ENCODE peak calls at places on chromosomes 13 and 19, in six cellular contexts. One of them, this sample, is unnamed.

GRCh38 chr19:40702337-40703012 is 12.0 kb upstream of the NUMBL start:
- DNase-seq in fibroblast of lung: peak
- DNase-seq in heart left ventricle: no peak
- DNase-seq in dorsolateral prefrontal cortex: no peak
- DNase-seq in endothelial cell of umbilical vein: no peak
- DNase-seq in GM23338: peak
- DNase-seq in this sample: no peak

GRCh38 chr13:74117207-74117705 is 16.9 kb downstream of the KLF12 start:
- DNase-seq in fibroblast of lung: no peak
- DNase-seq in dorsolateral prefrontal cortex: no peak
- DNase-seq in heart left ventricle: no peak
- DNase-seq in endothelial cell of umbilical vein: peak
- DNase-seq in GM23338: no peak
- DNase-seq in this sample: no peak

GRCh38 chr13:84607614-84608013 is 725.3 kb upstream of the SLITRK1 start:
- DNase-seq in fibroblast of lung: peak
- DNase-seq in heart left ventricle: peak
- DNase-seq in dorsolateral prefrontal cortex: no peak
- DNase-seq in GM23338: no peak
- DNase-seq in endothelial cell of umbilical vein: no peak
- DNase-seq in this sample: peak

GRCh38 chr13:35345992-35346391 is 130.5 kb downstream of the MAB21L1 start:
- DNase-seq in dorsolateral prefrontal cortex: no peak
- DNase-seq in fibroblast of lung: no peak
- DNase-seq in GM23338: no peak
- DNase-seq in endothelial cell of umbilical vein: no peak
- DNase-seq in heart left ventricle: no peak
- DNase-seq in this sample: no peak

GRCh38 chr13:99361197-99361596 is 54.0 kb upstream of the GPR183 start:
- DNase-seq in heart left ventricle: no peak
- DNase-seq in endothelial cell of umbilical vein: peak
- DNase-seq in dorsolateral prefrontal cortex: no peak
- DNase-seq in fibroblast of lung: no peak
- DNase-seq in GM23338: no peak
- DNase-seq in this sample: no peak

GRCh38 chr13:113550453-113550852 is 34.1 kb upstream of the TFDP1 start:
- DNase-seq in endothelial cell of umbilical vein: no peak
- DNase-seq in dorsolateral prefrontal cortex: no peak
- DNase-seq in fibroblast of lung: no peak
- DNase-seq in heart left ventricle: no peak
- DNase-seq in GM23338: no peak
- DNase-seq in this sample: peak

GRCh38 chr19:16327911-16328823 is 3.5 kb downstream of the KLF2 start:
- DNase-seq in fibroblast of lung: peak
- DNase-seq in GM23338: no peak
- DNase-seq in dorsolateral prefrontal cortex: no peak
- DNase-seq in heart left ventricle: peak
- DNase-seq in endothelial cell of umbilical vein: peak
- DNase-seq in this sample: peak

GRCh38 chr13:111897178-111897845 is 169.6 kb upstream of the SOX1 start:
- DNase-seq in fibroblast of lung: no peak
- DNase-seq in endothelial cell of umbilical vein: no peak
- DNase-seq in dorsolateral prefrontal cortex: no peak
- DNase-seq in heart left ventricle: no peak
- DNase-seq in GM23338: no peak
- DNase-seq in this sample: peak

GRCh38 chr13:38685974-38686571 is 804 bp upstream of the FREM2 start:
- DNase-seq in dorsolateral prefrontal cortex: no peak
- DNase-seq in heart left ventricle: no peak
- DNase-seq in GM23338: peak
- DNase-seq in endothelial cell of umbilical vein: no peak
- DNase-seq in fibroblast of lung: peak
- DNase-seq in this sample: no peak

GRCh38 chr13:29893438-29893837 is 43.0 kb upstream of the UBL3 start:
- DNase-seq in fibroblast of lung: no peak
- DNase-seq in endothelial cell of umbilical vein: no peak
- DNase-seq in heart left ventricle: no peak
- DNase-seq in dorsolateral prefrontal cortex: no peak
- DNase-seq in GM23338: no peak
- DNase-seq in this sample: no peak

GRCh38 chr19:41089955-41090354 is 1.7 kb downstream of the CYP2A13 start:
- DNase-seq in fibroblast of lung: no peak
- DNase-seq in dorsolateral prefrontal cortex: no peak
- DNase-seq in endothelial cell of umbilical vein: no peak
- DNase-seq in GM23338: peak
- DNase-seq in heart left ventricle: no peak
- DNase-seq in this sample: no peak

GRCh38 chr13:104105418-104106355 is 1039.5 kb upstream of the SLC10A2 start:
- DNase-seq in fibroblast of lung: no peak
- DNase-seq in GM23338: no peak
- DNase-seq in heart left ventricle: no peak
- DNase-seq in endothelial cell of umbilical vein: peak
- DNase-seq in dorsolateral prefrontal cortex: no peak
- DNase-seq in this sample: no peak

GRCh38 chr13:76848596-76848995 is 37.6 kb downstream of the KCTD12 start:
- DNase-seq in heart left ventricle: no peak
- DNase-seq in endothelial cell of umbilical vein: no peak
- DNase-seq in fibroblast of lung: peak
- DNase-seq in dorsolateral prefrontal cortex: no peak
- DNase-seq in GM23338: no peak
- DNase-seq in this sample: no peak

GRCh38 chr13:106156468-106156867 is 379.0 kb downstream of the EFNB2 start:
- DNase-seq in endothelial cell of umbilical vein: peak
- DNase-seq in dorsolateral prefrontal cortex: no peak
- DNase-seq in fibroblast of lung: peak
- DNase-seq in heart left ventricle: no peak
- DNase-seq in GM23338: no peak
- DNase-seq in this sample: no peak

GRCh38 chr19:3459322-3459881 is 20.9 kb downstream of the SMIM24 start:
- DNase-seq in heart left ventricle: peak
- DNase-seq in GM23338: peak
- DNase-seq in fibroblast of lung: peak
- DNase-seq in dorsolateral prefrontal cortex: peak
- DNase-seq in endothelial cell of umbilical vein: peak
- DNase-seq in this sample: peak

GRCh38 chr13:46804391-46804815 is 7.4 kb upstream of the ESD start:
- DNase-seq in endothelial cell of umbilical vein: no peak
- DNase-seq in heart left ventricle: no peak
- DNase-seq in fibroblast of lung: peak
- DNase-seq in GM23338: no peak
- DNase-seq in dorsolateral prefrontal cortex: no peak
- DNase-seq in this sample: no peak

GRCh38 chr13:108929532-108929931 is 300.1 kb downstream of the MYO16 start:
- DNase-seq in dorsolateral prefrontal cortex: no peak
- DNase-seq in fibroblast of lung: peak
- DNase-seq in heart left ventricle: no peak
- DNase-seq in endothelial cell of umbilical vein: no peak
- DNase-seq in GM23338: peak
- DNase-seq in this sample: no peak

GRCh38 chr19:4974855-4975469 is 6.0 kb downstream of the KDM4B start:
- DNase-seq in heart left ventricle: no peak
- DNase-seq in fibroblast of lung: no peak
- DNase-seq in dorsolateral prefrontal cortex: no peak
- DNase-seq in GM23338: no peak
- DNase-seq in endothelial cell of umbilical vein: no peak
- DNase-seq in this sample: no peak

GRCh38 chr13:85806553-85807175 is 7.4 kb upstream of the SLITRK6 start:
- DNase-seq in fibroblast of lung: peak
- DNase-seq in endothelial cell of umbilical vein: peak
- DNase-seq in heart left ventricle: no peak
- DNase-seq in GM23338: peak
- DNase-seq in dorsolateral prefrontal cortex: no peak
- DNase-seq in this sample: no peak

GRCh38 chr19:4988770-4989251 is 19.9 kb downstream of the KDM4B start:
- DNase-seq in GM23338: no peak
- DNase-seq in fibroblast of lung: peak
- DNase-seq in dorsolateral prefrontal cortex: no peak
- DNase-seq in heart left ventricle: peak
- DNase-seq in endothelial cell of umbilical vein: no peak
- DNase-seq in this sample: peak

GRCh38 chr19:33508941-33509614 is 12.5 kb downstream of the PEPD start:
- DNase-seq in fibroblast of lung: no peak
- DNase-seq in endothelial cell of umbilical vein: no peak
- DNase-seq in heart left ventricle: no peak
- DNase-seq in dorsolateral prefrontal cortex: no peak
- DNase-seq in GM23338: no peak
- DNase-seq in this sample: no peak

GRCh38 chr19:35732540-35733179 is 9.6 kb downstream of the IGFLR1 start:
- DNase-seq in GM23338: no peak
- DNase-seq in dorsolateral prefrontal cortex: no peak
- DNase-seq in heart left ventricle: no peak
- DNase-seq in endothelial cell of umbilical vein: no peak
- DNase-seq in fibroblast of lung: no peak
- DNase-seq in this sample: peak

GRCh38 chr13:49760555-49760954 is 31.9 kb downstream of the KPNA3 start:
- DNase-seq in fibroblast of lung: no peak
- DNase-seq in endothelial cell of umbilical vein: no peak
- DNase-seq in GM23338: no peak
- DNase-seq in heart left ventricle: no peak
- DNase-seq in dorsolateral prefrontal cortex: no peak
- DNase-seq in this sample: no peak

GRCh38 chr19:38003427-38004099 is 96.6 kb downstream of the SIPA1L3 start:
- DNase-seq in endothelial cell of umbilical vein: peak
- DNase-seq in heart left ventricle: peak
- DNase-seq in dorsolateral prefrontal cortex: peak
- DNase-seq in fibroblast of lung: peak
- DNase-seq in GM23338: peak
- DNase-seq in this sample: peak

GRCh38 chr19:34341935-34342680 is 22.9 kb upstream of the GPI start:
- DNase-seq in GM23338: no peak
- DNase-seq in dorsolateral prefrontal cortex: no peak
- DNase-seq in fibroblast of lung: no peak
- DNase-seq in endothelial cell of umbilical vein: no peak
- DNase-seq in heart left ventricle: no peak
- DNase-seq in this sample: no peak

GRCh38 chr19:2039959-2040646 is 10.9 kb downstream of the MKNK2 start:
- DNase-seq in heart left ventricle: no peak
- DNase-seq in fibroblast of lung: no peak
- DNase-seq in GM23338: no peak
- DNase-seq in dorsolateral prefrontal cortex: no peak
- DNase-seq in endothelial cell of umbilical vein: no peak
- DNase-seq in this sample: peak

GRCh38 chr19:28359819-28360414 is 853.0 kb downstream of the UQCRFS1 start:
- DNase-seq in GM23338: no peak
- DNase-seq in endothelial cell of umbilical vein: no peak
- DNase-seq in heart left ventricle: no peak
- DNase-seq in fibroblast of lung: no peak
- DNase-seq in dorsolateral prefrontal cortex: no peak
- DNase-seq in this sample: no peak

DNA sequence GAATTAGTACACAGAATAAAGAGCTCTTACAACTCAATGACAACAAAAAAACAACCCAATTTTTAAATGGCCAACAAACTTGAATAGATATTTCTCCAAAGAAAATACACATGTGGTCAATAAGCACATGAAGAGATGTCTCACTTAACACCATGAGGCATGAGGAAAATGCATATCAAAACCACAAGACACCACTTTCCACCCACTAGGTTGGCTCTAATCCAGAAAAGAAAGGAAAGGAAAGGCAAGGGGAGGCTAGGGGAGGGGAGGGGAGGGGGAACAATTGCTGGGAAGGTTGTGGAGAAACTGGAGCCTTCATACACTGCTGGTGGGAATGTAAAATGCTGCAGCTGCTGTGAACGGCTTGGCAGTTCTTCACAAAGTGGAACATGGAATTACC is 854.3 kb downstream of the UQCRFS1 start:
- DNase-seq in fibroblast of lung: no peak
- DNase-seq in GM23338: peak
- DNase-seq in dorsolateral prefrontal cortex: no peak
- DNase-seq in endothelial cell of umbilical vein: no peak
- DNase-seq in heart left ventricle: no peak
- DNase-seq in this sample: no peak
- H3K4me3 ChIP-seq in fibroblast of lung: no peak
- H3K4me3 ChIP-seq in GM23338: no peak
- H3K4me3 ChIP-seq in dorsolateral prefrontal cortex: no peak
- H3K4me3 ChIP-seq in endothelial cell of umbilical vein: no peak
- H3K4me3 ChIP-seq in heart left ventricle: no peak
- H3K4me3 ChIP-seq in this sample: no peak

GRCh38 chr19:662207-662961 is 630 bp downstream of the RNF126 start:
- DNase-seq in dorsolateral prefrontal cortex: no peak
- DNase-seq in heart left ventricle: no peak
- DNase-seq in endothelial cell of umbilical vein: peak
- DNase-seq in fibroblast of lung: no peak
- DNase-seq in GM23338: peak
- DNase-seq in this sample: no peak
- H3K27ac ChIP-seq in dorsolateral prefrontal cortex: peak
- H3K27ac ChIP-seq in heart left ventricle: peak
- H3K27ac ChIP-seq in endothelial cell of umbilical vein: peak
- H3K27ac ChIP-seq in fibroblast of lung: peak
- H3K27ac ChIP-seq in GM23338: no peak
- H3K27ac ChIP-seq in this sample: no peak

GRCh38 chr19:55368106-55368505 is 2.2 kb downstream of the IL11 start:
- DNase-seq in fibroblast of lung: no peak
- DNase-seq in GM23338: no peak
- DNase-seq in heart left ventricle: no peak
- DNase-seq in endothelial cell of umbilical vein: no peak
- DNase-seq in dorsolateral prefrontal cortex: no peak
- DNase-seq in this sample: no peak

GRCh38 chr19:55369651-55370304 is 485 bp downstream of the IL11 start:
- DNase-seq in GM23338: peak
- DNase-seq in dorsolateral prefrontal cortex: no peak
- DNase-seq in fibroblast of lung: peak
- DNase-seq in endothelial cell of umbilical vein: no peak
- DNase-seq in heart left ventricle: no peak
- DNase-seq in this sample: no peak

GRCh38 chr19:55370305-55370988 is at the start of gene IL11:
- DNase-seq in endothelial cell of umbilical vein: no peak
- DNase-seq in GM23338: no peak
- DNase-seq in heart left ventricle: no peak
- DNase-seq in dorsolateral prefrontal cortex: no peak
- DNase-seq in fibroblast of lung: no peak
- DNase-seq in this sample: no peak

GRCh38 chr19:55366790-55367189 is 3.5 kb downstream of the IL11 start:
- DNase-seq in fibroblast of lung: no peak
- DNase-seq in GM23338: no peak
- DNase-seq in dorsolateral prefrontal cortex: no peak
- DNase-seq in endothelial cell of umbilical vein: no peak
- DNase-seq in heart left ventricle: no peak
- DNase-seq in this sample: no peak

GRCh38 chr19:55368701-55369563 is 1.3 kb downstream of the IL11 start:
- DNase-seq in fibroblast of lung: no peak
- DNase-seq in GM23338: peak
- DNase-seq in dorsolateral prefrontal cortex: no peak
- DNase-seq in heart left ventricle: no peak
- DNase-seq in endothelial cell of umbilical vein: no peak
- DNase-seq in this sample: no peak
- H3K4me3 ChIP-seq in fibroblast of lung: peak
- H3K4me3 ChIP-seq in GM23338: peak
- H3K4me3 ChIP-seq in dorsolateral prefrontal cortex: no peak
- H3K4me3 ChIP-seq in heart left ventricle: no peak
- H3K4me3 ChIP-seq in endothelial cell of umbilical vein: no peak
- H3K4me3 ChIP-seq in this sample: no peak

DNA sequence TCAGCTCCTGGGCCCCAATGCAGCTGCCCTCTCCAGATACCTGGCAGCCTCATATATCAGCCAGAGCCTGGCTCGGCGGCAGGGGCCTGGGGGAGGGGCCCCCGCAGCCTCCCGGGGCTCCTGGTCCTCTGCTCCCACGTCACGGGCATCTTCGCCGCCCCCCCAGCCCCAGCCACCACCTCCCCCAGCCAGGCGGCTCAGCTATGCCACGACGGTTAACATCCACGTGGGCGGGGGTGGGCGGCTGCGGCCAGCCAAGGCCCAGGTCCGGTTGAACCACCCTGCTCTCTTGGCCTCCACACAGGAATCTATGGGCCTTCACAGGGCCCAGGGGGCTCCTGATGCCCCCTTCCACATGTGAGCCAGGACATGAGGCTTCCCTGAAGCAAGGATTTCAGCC is 10.8 kb downstream of the RPS16 start:
- DNase-seq in dorsolateral prefrontal cortex: no peak
- DNase-seq in heart left ventricle: no peak
- DNase-seq in GM23338: no peak
- DNase-seq in endothelial cell of umbilical vein: no peak
- DNase-seq in fibroblast of lung: no peak
- DNase-seq in this sample: no peak
- H3K27ac ChIP-seq in dorsolateral prefrontal cortex: no peak
- H3K27ac ChIP-seq in heart left ventricle: no peak
- H3K27ac ChIP-seq in GM23338: no peak
- H3K27ac ChIP-seq in endothelial cell of umbilical vein: no peak
- H3K27ac ChIP-seq in fibroblast of lung: no peak
- H3K27ac ChIP-seq in this sample: no peak

This sample was measured in aorta.